ENCODE peak calls at places on chromosome 4, in nine cellular contexts. Y, O, A, C, B, P, I, J and Q are unnamed samples.

GRCh38 chr4:150332086-150332485 is 249.9 kb upstream of the MAB21L2 start:
- DNase-seq in Y (no peak), O (no peak), A (no peak), C (no peak), B (no peak), P (no peak), I (no peak), J (no peak), Q (no peak)

GRCh38 chr4:8100696-8101095 is 57.9 kb downstream of the ABLIM2 start:
- DNase-seq in Y (no peak), O (no peak), A (no peak), C (no peak), B (no peak), P (no peak), I (no peak), J (no peak), Q (no peak)

GRCh38 chr4:20639346-20639745 is 60.9 kb upstream of the PACRGL start:
- DNase-seq in Y (no peak), O (no peak), A (no peak), C (no peak), B (no peak), P (no peak), I (no peak), J (no peak), Q (peak)

GRCh38 chr4:7529368-7529923 is 94.7 kb upstream of the PSAPL1 start:
- DNase-seq in Y (no peak), O (no peak), A (no peak), C (peak), B (no peak), P (no peak), I (no peak), J (no peak), Q (no peak)

GRCh38 chr4:4541040-4541631 is 712 bp downstream of the STX18 start:
- DNase-seq in Y (no peak), O (peak), A (peak), C (no peak), B (no peak), P (peak), I (no peak), J (no peak), Q (no peak)

GRCh38 chr4:156294577-156294976 is 340.9 kb upstream of the CTSO start:
- DNase-seq in Y (no peak), O (peak), A (no peak), C (peak), B (no peak), P (no peak), I (no peak), J (no peak), Q (no peak)

GRCh38 chr4:103204114-103204513 is 6.0 kb upstream of the CENPE start:
- DNase-seq in Y (no peak), O (peak), A (no peak), C (no peak), B (no peak), P (no peak), I (no peak), J (no peak), Q (no peak)

GRCh38 chr4:158074851-158075250 is 98.0 kb downstream of the GASK1B start:
- DNase-seq in Y (no peak), O (no peak), A (no peak), C (no peak), B (no peak), P (no peak), I (no peak), J (no peak), Q (no peak)

GRCh38 chr4:126051709-126052424 is 737.1 kb downstream of the FAT4 start:
- DNase-seq in Y (no peak), O (peak), A (no peak), C (no peak), B (no peak), P (no peak), I (no peak), J (no peak), Q (no peak)

GRCh38 chr4:58514299-58514698 is 1404.1 kb upstream of the IGFBP7 start:
- DNase-seq in Y (no peak), O (no peak), A (no peak), C (no peak), B (no peak), P (no peak), I (no peak), J (no peak), Q (no peak)

GRCh38 chr4:81421346-81422218 is 50.1 kb downstream of the RASGEF1B start:
- DNase-seq in Y (no peak), O (peak), A (no peak), C (no peak), B (no peak), P (no peak), I (no peak), J (no peak), Q (no peak)

GRCh38 chr4:159227984-159228383 is 125.1 kb downstream of the RAPGEF2 start:
- DNase-seq in Y (peak), O (peak), A (no peak), C (no peak), B (peak), P (no peak), I (no peak), J (peak), Q (no peak)